ENCODE peak calls at places on chromosomes 6 and 20, in nine cellular contexts. U, G, K, I, Q, W, T, Z and C are unnamed samples.
A peak's percentile ranks its signal among the peaks of the same experiment; 100 is the strongest.

GRCh38 chr6:57162008-57162407 is 10.1 kb upstream of the BAG2 start:
- DNase-seq in U (no peak), K (no peak), W (no peak), T (no peak), Q (no peak), G (no peak), Z (no peak), I (no peak), C (no peak)

GRCh38 chr20:34993941-34994508 is 38.4 kb downstream of the MYH7B start:
- DNase-seq in I (no peak), Q (no peak), K (no peak), T (no peak), W (no peak), G (peak; percentile 55), Z (no peak), U (no peak), C (no peak)

GRCh38 chr20:16111853-16112412 is 461.3 kb downstream of the KIF16B start:
- DNase-seq in I (no peak), W (no peak), T (no peak), Q (no peak), U (no peak), G (no peak), Z (no peak), K (no peak), C (no peak)

GRCh38 chr6:34234667-34235604 is 1.7 kb upstream of the HMGA1 start:
- DNase-seq in U (no peak), Z (no peak), W (no peak), T (peak; percentile 99), K (no peak), Q (no peak), I (no peak), G (peak; percentile 78), C (peak; percentile 41)

GRCh38 chr6:44064089-44064947 is 62.9 kb downstream of the MRPL14 start:
- DNase-seq in K (peak; percentile 56), W (no peak), U (no peak), Z (peak; percentile 88), T (peak; percentile 94), G (peak; percentile 20), Q (no peak), I (no peak), C (no peak)

GRCh38 chr6:97885844-97886243 is 602.8 kb upstream of the MMS22L start:
- DNase-seq in G (no peak), Q (no peak), U (no peak), Z (no peak), I (no peak), W (no peak), T (no peak), K (no peak), C (no peak)

GRCh38 chr20:54362283-54362682 is 113.1 kb upstream of the DOK5 start:
- DNase-seq in K (no peak), T (peak; percentile 68), G (no peak), I (no peak), Q (no peak), U (no peak), W (no peak), Z (no peak), C (no peak)

GRCh38 chr6:140567469-140567868 is 1193.0 kb upstream of the CITED2 start:
- DNase-seq in I (no peak), Q (no peak), Z (no peak), K (no peak), W (no peak), G (no peak), U (no peak), T (no peak), C (no peak)

GRCh38 chr20:37458761-37459160 is 62.3 kb upstream of the NNAT start:
- DNase-seq in K (no peak), T (no peak), G (no peak), I (no peak), U (no peak), Z (no peak), Q (no peak), W (no peak), C (no peak)

GRCh38 chr6:111061493-111061892 is 25.8 kb upstream of the SLC16A10 start:
- DNase-seq in U (no peak), T (no peak), Z (no peak), I (no peak), W (no peak), Q (no peak), G (no peak), K (no peak), C (no peak)

GRCh38 chr20:53763707-53764415 is 170.2 kb upstream of the ZNF217 start:
- DNase-seq in Q (no peak), W (no peak), K (peak; percentile 100), G (no peak), I (no peak), Z (peak; percentile 54), U (no peak), T (no peak), C (no peak)

GRCh38 chr20:17189976-17190710 is 36.7 kb upstream of the PCSK2 start:
- DNase-seq in W (no peak), U (no peak), K (no peak), Z (no peak), Q (no peak), T (no peak), I (no peak), G (no peak), C (no peak)

GRCh38 chr6:80938131-80938530 is 814.4 kb downstream of the TENT5A start:
- DNase-seq in Q (no peak), U (no peak), Z (no peak), G (no peak), T (no peak), K (no peak), W (no peak), I (no peak), C (no peak)

GRCh38 chr6:22332726-22333125 is 35.9 kb upstream of the PRL start:
- DNase-seq in U (no peak), T (no peak), Z (no peak), W (no peak), I (no peak), K (no peak), Q (no peak), G (no peak), C (no peak)

GRCh38 chr20:2023151-2023550 is 29.3 kb upstream of the PDYN start:
- DNase-seq in G (no peak), Z (no peak), T (no peak), U (no peak), I (no peak), W (no peak), Q (no peak), K (no peak), C (no peak)

GRCh38 chr6:16153451-16153850 is 24.6 kb downstream of the MYLIP start:
- DNase-seq in T (no peak), U (no peak), I (peak; percentile 47), K (no peak), G (no peak), Q (no peak), Z (no peak), W (no peak), C (no peak)

GRCh38 chr6:125020385-125020784 is 58.1 kb downstream of the RNF217 start:
- DNase-seq in Z (no peak), I (no peak), Q (no peak), U (no peak), K (no peak), G (no peak), W (no peak), T (no peak), C (no peak)